ENCODE peak calls at places on chromosomes 7 and 10, in six cellular contexts. One of them, this sample, is unnamed.

GRCh38 chr10:88499569-88500470 is 83.3 kb downstream of the RNLS start:
- DNase-seq in SHP77 treated with DMSO at 0.1 percent for 48 hours: no peak
- DNase-seq in activated gamma-delta T cell treated with anti-CD3 and anti-CD28 coated beads, Interleukin-2, amount 50 U/mL, for 16 hours: no peak
- DNase-seq in germinal center: no peak
- DNase-seq in activated CD4-positive, alpha-beta T cell treated with anti-CD3 and anti-CD28 coated beads, Interleukin-2, amount 50 U/mL, for 48 hours: no peak
- DNase-seq in ACHN: no peak
- DNase-seq in this sample: peak

GRCh38 chr7:69844264-69844868 is 246.1 kb downstream of the AUTS2 start:
- DNase-seq in SHP77 treated with DMSO at 0.1 percent for 48 hours: no peak
- DNase-seq in activated gamma-delta T cell treated with anti-CD3 and anti-CD28 coated beads, Interleukin-2, amount 50 U/mL, for 16 hours: no peak
- DNase-seq in germinal center: no peak
- DNase-seq in activated CD4-positive, alpha-beta T cell treated with anti-CD3 and anti-CD28 coated beads, Interleukin-2, amount 50 U/mL, for 48 hours: no peak
- DNase-seq in ACHN: no peak
- DNase-seq in this sample: no peak

GRCh38 chr7:94908204-94909022 is 1.0 kb downstream of the PPP1R9A start:
- DNase-seq in SHP77 treated with DMSO at 0.1 percent for 48 hours: no peak
- DNase-seq in activated gamma-delta T cell treated with anti-CD3 and anti-CD28 coated beads, Interleukin-2, amount 50 U/mL, for 16 hours: no peak
- DNase-seq in germinal center: no peak
- DNase-seq in activated CD4-positive, alpha-beta T cell treated with anti-CD3 and anti-CD28 coated beads, Interleukin-2, amount 50 U/mL, for 48 hours: no peak
- DNase-seq in ACHN: peak
- DNase-seq in this sample: no peak

GRCh38 chr7:46764100-46764941 is 817.6 kb downstream of the TNS3 start:
- DNase-seq in SHP77 treated with DMSO at 0.1 percent for 48 hours: no peak
- DNase-seq in activated gamma-delta T cell treated with anti-CD3 and anti-CD28 coated beads, Interleukin-2, amount 50 U/mL, for 16 hours: no peak
- DNase-seq in germinal center: no peak
- DNase-seq in activated CD4-positive, alpha-beta T cell treated with anti-CD3 and anti-CD28 coated beads, Interleukin-2, amount 50 U/mL, for 48 hours: no peak
- DNase-seq in ACHN: peak
- DNase-seq in this sample: peak

GRCh38 chr10:79434816-79435215 is 10.6 kb downstream of the ZCCHC24 start:
- DNase-seq in SHP77 treated with DMSO at 0.1 percent for 48 hours: no peak
- DNase-seq in activated gamma-delta T cell treated with anti-CD3 and anti-CD28 coated beads, Interleukin-2, amount 50 U/mL, for 16 hours: no peak
- DNase-seq in germinal center: no peak
- DNase-seq in activated CD4-positive, alpha-beta T cell treated with anti-CD3 and anti-CD28 coated beads, Interleukin-2, amount 50 U/mL, for 48 hours: peak
- DNase-seq in ACHN: no peak
- DNase-seq in this sample: peak

GRCh38 chr7:28144266-28144665 is 36.3 kb downstream of the JAZF1 start:
- DNase-seq in SHP77 treated with DMSO at 0.1 percent for 48 hours: peak
- DNase-seq in activated gamma-delta T cell treated with anti-CD3 and anti-CD28 coated beads, Interleukin-2, amount 50 U/mL, for 16 hours: no peak
- DNase-seq in germinal center: no peak
- DNase-seq in activated CD4-positive, alpha-beta T cell treated with anti-CD3 and anti-CD28 coated beads, Interleukin-2, amount 50 U/mL, for 48 hours: no peak
- DNase-seq in ACHN: no peak
- DNase-seq in this sample: no peak

GRCh38 chr7:96676901-96677300 is 32.7 kb downstream of the SEM1 start:
- DNase-seq in SHP77 treated with DMSO at 0.1 percent for 48 hours: no peak
- DNase-seq in activated gamma-delta T cell treated with anti-CD3 and anti-CD28 coated beads, Interleukin-2, amount 50 U/mL, for 16 hours: no peak
- DNase-seq in germinal center: no peak
- DNase-seq in activated CD4-positive, alpha-beta T cell treated with anti-CD3 and anti-CD28 coated beads, Interleukin-2, amount 50 U/mL, for 48 hours: no peak
- DNase-seq in ACHN: no peak
- DNase-seq in this sample: no peak

GRCh38 chr7:132243463-132243862 is 332.8 kb downstream of the PLXNA4 start:
- DNase-seq in SHP77 treated with DMSO at 0.1 percent for 48 hours: no peak
- DNase-seq in activated gamma-delta T cell treated with anti-CD3 and anti-CD28 coated beads, Interleukin-2, amount 50 U/mL, for 16 hours: no peak
- DNase-seq in germinal center: no peak
- DNase-seq in activated CD4-positive, alpha-beta T cell treated with anti-CD3 and anti-CD28 coated beads, Interleukin-2, amount 50 U/mL, for 48 hours: no peak
- DNase-seq in ACHN: no peak
- DNase-seq in this sample: no peak

GRCh38 chr7:73971701-73972341 is 56.2 kb upstream of the ELN start:
- DNase-seq in SHP77 treated with DMSO at 0.1 percent for 48 hours: no peak
- DNase-seq in activated gamma-delta T cell treated with anti-CD3 and anti-CD28 coated beads, Interleukin-2, amount 50 U/mL, for 16 hours: no peak
- DNase-seq in germinal center: no peak
- DNase-seq in activated CD4-positive, alpha-beta T cell treated with anti-CD3 and anti-CD28 coated beads, Interleukin-2, amount 50 U/mL, for 48 hours: no peak
- DNase-seq in ACHN: no peak
- DNase-seq in this sample: peak

GRCh38 chr10:34637419-34637911 is 177.6 kb downstream of the PARD3 start:
- DNase-seq in SHP77 treated with DMSO at 0.1 percent for 48 hours: peak
- DNase-seq in activated gamma-delta T cell treated with anti-CD3 and anti-CD28 coated beads, Interleukin-2, amount 50 U/mL, for 16 hours: peak
- DNase-seq in germinal center: peak
- DNase-seq in activated CD4-positive, alpha-beta T cell treated with anti-CD3 and anti-CD28 coated beads, Interleukin-2, amount 50 U/mL, for 48 hours: peak
- DNase-seq in ACHN: peak
- DNase-seq in this sample: peak

GRCh38 chr10:50946991-50947781 is 61.8 kb upstream of the A1CF start:
- DNase-seq in SHP77 treated with DMSO at 0.1 percent for 48 hours: no peak
- DNase-seq in activated gamma-delta T cell treated with anti-CD3 and anti-CD28 coated beads, Interleukin-2, amount 50 U/mL, for 16 hours: no peak
- DNase-seq in germinal center: no peak
- DNase-seq in activated CD4-positive, alpha-beta T cell treated with anti-CD3 and anti-CD28 coated beads, Interleukin-2, amount 50 U/mL, for 48 hours: no peak
- DNase-seq in ACHN: no peak
- DNase-seq in this sample: no peak

GRCh38 chr10:46523119-46523880 is 33.2 kb downstream of the GPRIN2 start:
- DNase-seq in SHP77 treated with DMSO at 0.1 percent for 48 hours: no peak
- DNase-seq in activated gamma-delta T cell treated with anti-CD3 and anti-CD28 coated beads, Interleukin-2, amount 50 U/mL, for 16 hours: no peak
- DNase-seq in germinal center: no peak
- DNase-seq in activated CD4-positive, alpha-beta T cell treated with anti-CD3 and anti-CD28 coated beads, Interleukin-2, amount 50 U/mL, for 48 hours: no peak
- DNase-seq in ACHN: no peak
- DNase-seq in this sample: peak

GRCh38 chr10:98023024-98023423 is 7.4 kb downstream of the CRTAC1 start:
- DNase-seq in SHP77 treated with DMSO at 0.1 percent for 48 hours: no peak
- DNase-seq in activated gamma-delta T cell treated with anti-CD3 and anti-CD28 coated beads, Interleukin-2, amount 50 U/mL, for 16 hours: no peak
- DNase-seq in germinal center: no peak
- DNase-seq in activated CD4-positive, alpha-beta T cell treated with anti-CD3 and anti-CD28 coated beads, Interleukin-2, amount 50 U/mL, for 48 hours: no peak
- DNase-seq in ACHN: no peak
- DNase-seq in this sample: no peak

GRCh38 chr7:8516976-8517375 is 83.6 kb downstream of the NXPH1 start:
- DNase-seq in SHP77 treated with DMSO at 0.1 percent for 48 hours: no peak
- DNase-seq in activated gamma-delta T cell treated with anti-CD3 and anti-CD28 coated beads, Interleukin-2, amount 50 U/mL, for 16 hours: no peak
- DNase-seq in germinal center: no peak
- DNase-seq in activated CD4-positive, alpha-beta T cell treated with anti-CD3 and anti-CD28 coated beads, Interleukin-2, amount 50 U/mL, for 48 hours: no peak
- DNase-seq in ACHN: no peak
- DNase-seq in this sample: peak

GRCh38 chr10:101438881-101439391 is 85.0 kb downstream of the BTRC start:
- DNase-seq in SHP77 treated with DMSO at 0.1 percent for 48 hours: no peak
- DNase-seq in activated gamma-delta T cell treated with anti-CD3 and anti-CD28 coated beads, Interleukin-2, amount 50 U/mL, for 16 hours: no peak
- DNase-seq in germinal center: no peak
- DNase-seq in activated CD4-positive, alpha-beta T cell treated with anti-CD3 and anti-CD28 coated beads, Interleukin-2, amount 50 U/mL, for 48 hours: no peak
- DNase-seq in ACHN: no peak
- DNase-seq in this sample: peak

GRCh38 chr7:27747969-27748368 is 8.0 kb downstream of the TAX1BP1 start:
- DNase-seq in SHP77 treated with DMSO at 0.1 percent for 48 hours: no peak
- DNase-seq in activated gamma-delta T cell treated with anti-CD3 and anti-CD28 coated beads, Interleukin-2, amount 50 U/mL, for 16 hours: no peak
- DNase-seq in germinal center: no peak
- DNase-seq in activated CD4-positive, alpha-beta T cell treated with anti-CD3 and anti-CD28 coated beads, Interleukin-2, amount 50 U/mL, for 48 hours: no peak
- DNase-seq in ACHN: no peak
- DNase-seq in this sample: no peak

GRCh38 chr7:158683541-158683940 is 21.1 kb downstream of the NCAPG2 start:
- DNase-seq in SHP77 treated with DMSO at 0.1 percent for 48 hours: no peak
- DNase-seq in activated gamma-delta T cell treated with anti-CD3 and anti-CD28 coated beads, Interleukin-2, amount 50 U/mL, for 16 hours: no peak
- DNase-seq in germinal center: no peak
- DNase-seq in activated CD4-positive, alpha-beta T cell treated with anti-CD3 and anti-CD28 coated beads, Interleukin-2, amount 50 U/mL, for 48 hours: no peak
- DNase-seq in ACHN: no peak
- DNase-seq in this sample: no peak

GRCh38 chr7:134935701-134936100 is 50.6 kb upstream of the AGBL3 start:
- DNase-seq in SHP77 treated with DMSO at 0.1 percent for 48 hours: no peak
- DNase-seq in activated gamma-delta T cell treated with anti-CD3 and anti-CD28 coated beads, Interleukin-2, amount 50 U/mL, for 16 hours: no peak
- DNase-seq in germinal center: no peak
- DNase-seq in activated CD4-positive, alpha-beta T cell treated with anti-CD3 and anti-CD28 coated beads, Interleukin-2, amount 50 U/mL, for 48 hours: no peak
- DNase-seq in ACHN: no peak
- DNase-seq in this sample: peak

GRCh38 chr7:5508698-5509097 is 85.1 kb upstream of the TNRC18 start:
- DNase-seq in SHP77 treated with DMSO at 0.1 percent for 48 hours: no peak
- DNase-seq in activated gamma-delta T cell treated with anti-CD3 and anti-CD28 coated beads, Interleukin-2, amount 50 U/mL, for 16 hours: no peak
- DNase-seq in germinal center: no peak
- DNase-seq in activated CD4-positive, alpha-beta T cell treated with anti-CD3 and anti-CD28 coated beads, Interleukin-2, amount 50 U/mL, for 48 hours: no peak
- DNase-seq in ACHN: no peak
- DNase-seq in this sample: no peak

GRCh38 chr7:19538036-19538435 is 170.8 kb downstream of the POLR1F start:
- DNase-seq in SHP77 treated with DMSO at 0.1 percent for 48 hours: no peak
- DNase-seq in activated gamma-delta T cell treated with anti-CD3 and anti-CD28 coated beads, Interleukin-2, amount 50 U/mL, for 16 hours: no peak
- DNase-seq in germinal center: no peak
- DNase-seq in activated CD4-positive, alpha-beta T cell treated with anti-CD3 and anti-CD28 coated beads, Interleukin-2, amount 50 U/mL, for 48 hours: no peak
- DNase-seq in ACHN: no peak
- DNase-seq in this sample: no peak

GRCh38 chr7:76191783-76192240 is 9.9 kb upstream of the SRRM3 start:
- DNase-seq in SHP77 treated with DMSO at 0.1 percent for 48 hours: no peak
- DNase-seq in activated gamma-delta T cell treated with anti-CD3 and anti-CD28 coated beads, Interleukin-2, amount 50 U/mL, for 16 hours: no peak
- DNase-seq in germinal center: no peak
- DNase-seq in activated CD4-positive, alpha-beta T cell treated with anti-CD3 and anti-CD28 coated beads, Interleukin-2, amount 50 U/mL, for 48 hours: no peak
- DNase-seq in ACHN: peak
- DNase-seq in this sample: peak

GRCh38 chr7:69683002-69683401 is 84.7 kb downstream of the AUTS2 start:
- DNase-seq in SHP77 treated with DMSO at 0.1 percent for 48 hours: no peak
- DNase-seq in activated gamma-delta T cell treated with anti-CD3 and anti-CD28 coated beads, Interleukin-2, amount 50 U/mL, for 16 hours: no peak
- DNase-seq in germinal center: no peak
- DNase-seq in activated CD4-positive, alpha-beta T cell treated with anti-CD3 and anti-CD28 coated beads, Interleukin-2, amount 50 U/mL, for 48 hours: no peak
- DNase-seq in ACHN: no peak
- DNase-seq in this sample: no peak

GRCh38 chr7:158270106-158270775 is 317.4 kb downstream of the PTPRN2 start:
- DNase-seq in SHP77 treated with DMSO at 0.1 percent for 48 hours: no peak
- DNase-seq in activated gamma-delta T cell treated with anti-CD3 and anti-CD28 coated beads, Interleukin-2, amount 50 U/mL, for 16 hours: no peak
- DNase-seq in germinal center: no peak
- DNase-seq in activated CD4-positive, alpha-beta T cell treated with anti-CD3 and anti-CD28 coated beads, Interleukin-2, amount 50 U/mL, for 48 hours: no peak
- DNase-seq in ACHN: no peak
- DNase-seq in this sample: no peak

GRCh38 chr10:116861796-116862195 is 12.5 kb downstream of the ENO4 start:
- DNase-seq in SHP77 treated with DMSO at 0.1 percent for 48 hours: no peak
- DNase-seq in activated gamma-delta T cell treated with anti-CD3 and anti-CD28 coated beads, Interleukin-2, amount 50 U/mL, for 16 hours: no peak
- DNase-seq in germinal center: no peak
- DNase-seq in activated CD4-positive, alpha-beta T cell treated with anti-CD3 and anti-CD28 coated beads, Interleukin-2, amount 50 U/mL, for 48 hours: no peak
- DNase-seq in ACHN: no peak
- DNase-seq in this sample: no peak

GRCh38 chr10:95796504-95796903 is 40.5 kb downstream of the ENTPD1 start:
- DNase-seq in SHP77 treated with DMSO at 0.1 percent for 48 hours: no peak
- DNase-seq in activated gamma-delta T cell treated with anti-CD3 and anti-CD28 coated beads, Interleukin-2, amount 50 U/mL, for 16 hours: no peak
- DNase-seq in germinal center: no peak
- DNase-seq in activated CD4-positive, alpha-beta T cell treated with anti-CD3 and anti-CD28 coated beads, Interleukin-2, amount 50 U/mL, for 48 hours: no peak
- DNase-seq in ACHN: no peak
- DNase-seq in this sample: no peak

GRCh38 chr10:25944771-25945170 is 10.7 kb downstream of the MYO3A start:
- DNase-seq in SHP77 treated with DMSO at 0.1 percent for 48 hours: no peak
- DNase-seq in activated gamma-delta T cell treated with anti-CD3 and anti-CD28 coated beads, Interleukin-2, amount 50 U/mL, for 16 hours: no peak
- DNase-seq in germinal center: no peak
- DNase-seq in activated CD4-positive, alpha-beta T cell treated with anti-CD3 and anti-CD28 coated beads, Interleukin-2, amount 50 U/mL, for 48 hours: no peak
- DNase-seq in ACHN: no peak
- DNase-seq in this sample: no peak

GRCh38 chr10:64115913-64116643 is 594.9 kb downstream of the REEP3 start:
- DNase-seq in SHP77 treated with DMSO at 0.1 percent for 48 hours: peak
- DNase-seq in activated gamma-delta T cell treated with anti-CD3 and anti-CD28 coated beads, Interleukin-2, amount 50 U/mL, for 16 hours: no peak
- DNase-seq in germinal center: peak
- DNase-seq in activated CD4-positive, alpha-beta T cell treated with anti-CD3 and anti-CD28 coated beads, Interleukin-2, amount 50 U/mL, for 48 hours: no peak
- DNase-seq in ACHN: peak
- DNase-seq in this sample: peak

GRCh38 chr7:154960063-154960790 is 42.7 kb downstream of the PAXIP1 start:
- DNase-seq in SHP77 treated with DMSO at 0.1 percent for 48 hours: no peak
- DNase-seq in activated gamma-delta T cell treated with anti-CD3 and anti-CD28 coated beads, Interleukin-2, amount 50 U/mL, for 16 hours: no peak
- DNase-seq in germinal center: no peak
- DNase-seq in activated CD4-positive, alpha-beta T cell treated with anti-CD3 and anti-CD28 coated beads, Interleukin-2, amount 50 U/mL, for 48 hours: no peak
- DNase-seq in ACHN: peak
- DNase-seq in this sample: peak

GRCh38 chr10:76033457-76034196 is 602.2 kb downstream of the LRMDA start:
- DNase-seq in SHP77 treated with DMSO at 0.1 percent for 48 hours: no peak
- DNase-seq in activated gamma-delta T cell treated with anti-CD3 and anti-CD28 coated beads, Interleukin-2, amount 50 U/mL, for 16 hours: no peak
- DNase-seq in germinal center: no peak
- DNase-seq in activated CD4-positive, alpha-beta T cell treated with anti-CD3 and anti-CD28 coated beads, Interleukin-2, amount 50 U/mL, for 48 hours: no peak
- DNase-seq in ACHN: no peak
- DNase-seq in this sample: peak

GRCh38 chr10:115801987-115802386 is 471.0 kb downstream of the GFRA1 start:
- DNase-seq in SHP77 treated with DMSO at 0.1 percent for 48 hours: no peak
- DNase-seq in activated gamma-delta T cell treated with anti-CD3 and anti-CD28 coated beads, Interleukin-2, amount 50 U/mL, for 16 hours: no peak
- DNase-seq in germinal center: no peak
- DNase-seq in activated CD4-positive, alpha-beta T cell treated with anti-CD3 and anti-CD28 coated beads, Interleukin-2, amount 50 U/mL, for 48 hours: no peak
- DNase-seq in ACHN: no peak
- DNase-seq in this sample: no peak

GRCh38 chr7:32250494-32251260 is 180.5 kb upstream of the PDE1C start:
- DNase-seq in SHP77 treated with DMSO at 0.1 percent for 48 hours: no peak
- DNase-seq in activated gamma-delta T cell treated with anti-CD3 and anti-CD28 coated beads, Interleukin-2, amount 50 U/mL, for 16 hours: no peak
- DNase-seq in germinal center: no peak
- DNase-seq in activated CD4-positive, alpha-beta T cell treated with anti-CD3 and anti-CD28 coated beads, Interleukin-2, amount 50 U/mL, for 48 hours: no peak
- DNase-seq in ACHN: no peak
- DNase-seq in this sample: no peak

GRCh38 chr10:75878586-75878985 is 447.2 kb downstream of the LRMDA start:
- DNase-seq in SHP77 treated with DMSO at 0.1 percent for 48 hours: no peak
- DNase-seq in activated gamma-delta T cell treated with anti-CD3 and anti-CD28 coated beads, Interleukin-2, amount 50 U/mL, for 16 hours: no peak
- DNase-seq in germinal center: no peak
- DNase-seq in activated CD4-positive, alpha-beta T cell treated with anti-CD3 and anti-CD28 coated beads, Interleukin-2, amount 50 U/mL, for 48 hours: no peak
- DNase-seq in ACHN: no peak
- DNase-seq in this sample: no peak

GRCh38 chr7:30027065-30027456 is 559 bp upstream of the FKBP14 start:
- DNase-seq in SHP77 treated with DMSO at 0.1 percent for 48 hours: peak
- DNase-seq in activated gamma-delta T cell treated with anti-CD3 and anti-CD28 coated beads, Interleukin-2, amount 50 U/mL, for 16 hours: no peak
- DNase-seq in germinal center: peak
- DNase-seq in activated CD4-positive, alpha-beta T cell treated with anti-CD3 and anti-CD28 coated beads, Interleukin-2, amount 50 U/mL, for 48 hours: no peak
- DNase-seq in ACHN: peak
- DNase-seq in this sample: peak

GRCh38 chr7:130878785-130879184 is 144.8 kb upstream of the KLF14 start:
- DNase-seq in SHP77 treated with DMSO at 0.1 percent for 48 hours: no peak
- DNase-seq in activated gamma-delta T cell treated with anti-CD3 and anti-CD28 coated beads, Interleukin-2, amount 50 U/mL, for 16 hours: no peak
- DNase-seq in germinal center: no peak
- DNase-seq in activated CD4-positive, alpha-beta T cell treated with anti-CD3 and anti-CD28 coated beads, Interleukin-2, amount 50 U/mL, for 48 hours: no peak
- DNase-seq in ACHN: no peak
- DNase-seq in this sample: no peak